ENCODE peak calls at places on chromosomes 3 and 15, in ten cellular contexts. One of them, this sample, is unnamed.

GRCh38 chr3:126081618-126082333 is 2.1 kb downstream of the SLC41A3 start:
- DNase-seq in pancreas: peak
- DNase-seq in T-helper 17 cell: no peak
- DNase-seq in cardiac fibroblast: peak
- DNase-seq in stimulated activated CD4-positive, alpha-beta T cell treated with anti-CD3 and anti-CD28 coated beads, Interleukin-2, amount 100 ng/mL, for 24 hours: no peak
- DNase-seq in activated T-helper 1 cell treated with anti-CD3 and anti-CD28 coated beads, Interleukin-2, amount 50 U/mL, for 16 hours: no peak
- DNase-seq in HuH-7.5: no peak
- DNase-seq in amniotic stem cell: no peak
- DNase-seq in EL: peak
- DNase-seq in mesendoderm: peak
- DNase-seq in this sample: peak

GRCh38 chr3:14452676-14453367 is 50.4 kb downstream of the SLC6A6 start:
- DNase-seq in cardiac fibroblast: peak
- DNase-seq in pancreas: peak
- DNase-seq in stimulated activated CD4-positive, alpha-beta T cell treated with anti-CD3 and anti-CD28 coated beads, Interleukin-2, amount 100 ng/mL, for 24 hours: no peak
- DNase-seq in EL: peak
- DNase-seq in T-helper 17 cell: no peak
- DNase-seq in activated T-helper 1 cell treated with anti-CD3 and anti-CD28 coated beads, Interleukin-2, amount 50 U/mL, for 16 hours: no peak
- DNase-seq in amniotic stem cell: peak
- DNase-seq in HuH-7.5: no peak
- DNase-seq in mesendoderm: no peak
- DNase-seq in this sample: no peak

GRCh38 chr3:109224333-109224732 is 87.8 kb downstream of the C3orf85 start:
- DNase-seq in T-helper 17 cell: no peak
- DNase-seq in EL: peak
- DNase-seq in HuH-7.5: no peak
- DNase-seq in mesendoderm: peak
- DNase-seq in stimulated activated CD4-positive, alpha-beta T cell treated with anti-CD3 and anti-CD28 coated beads, Interleukin-2, amount 100 ng/mL, for 24 hours: peak
- DNase-seq in amniotic stem cell: no peak
- DNase-seq in activated T-helper 1 cell treated with anti-CD3 and anti-CD28 coated beads, Interleukin-2, amount 50 U/mL, for 16 hours: no peak
- DNase-seq in pancreas: peak
- DNase-seq in cardiac fibroblast: no peak
- DNase-seq in this sample: peak

GRCh38 chr3:129343643-129344360 is 65.1 kb downstream of the HMCES start:
- DNase-seq in stimulated activated CD4-positive, alpha-beta T cell treated with anti-CD3 and anti-CD28 coated beads, Interleukin-2, amount 100 ng/mL, for 24 hours: peak
- DNase-seq in mesendoderm: peak
- DNase-seq in T-helper 17 cell: peak
- DNase-seq in activated T-helper 1 cell treated with anti-CD3 and anti-CD28 coated beads, Interleukin-2, amount 50 U/mL, for 16 hours: no peak
- DNase-seq in amniotic stem cell: no peak
- DNase-seq in HuH-7.5: peak
- DNase-seq in EL: peak
- DNase-seq in cardiac fibroblast: peak
- DNase-seq in pancreas: peak
- DNase-seq in this sample: peak

GRCh38 chr3:33612641-33613040 is 105.4 kb downstream of the CLASP2 start:
- DNase-seq in activated T-helper 1 cell treated with anti-CD3 and anti-CD28 coated beads, Interleukin-2, amount 50 U/mL, for 16 hours: no peak
- DNase-seq in T-helper 17 cell: no peak
- DNase-seq in HuH-7.5: no peak
- DNase-seq in stimulated activated CD4-positive, alpha-beta T cell treated with anti-CD3 and anti-CD28 coated beads, Interleukin-2, amount 100 ng/mL, for 24 hours: no peak
- DNase-seq in EL: no peak
- DNase-seq in cardiac fibroblast: no peak
- DNase-seq in amniotic stem cell: no peak
- DNase-seq in mesendoderm: no peak
- DNase-seq in pancreas: no peak
- DNase-seq in this sample: no peak

GRCh38 chr3:37086918-37087317 is 87.5 kb downstream of the LRRFIP2 start:
- DNase-seq in pancreas: no peak
- DNase-seq in T-helper 17 cell: no peak
- DNase-seq in amniotic stem cell: no peak
- DNase-seq in mesendoderm: no peak
- DNase-seq in cardiac fibroblast: no peak
- DNase-seq in activated T-helper 1 cell treated with anti-CD3 and anti-CD28 coated beads, Interleukin-2, amount 50 U/mL, for 16 hours: no peak
- DNase-seq in EL: no peak
- DNase-seq in HuH-7.5: no peak
- DNase-seq in stimulated activated CD4-positive, alpha-beta T cell treated with anti-CD3 and anti-CD28 coated beads, Interleukin-2, amount 100 ng/mL, for 24 hours: no peak
- DNase-seq in this sample: no peak

GRCh38 chr3:163605915-163606314 is 1472.4 kb downstream of the SI start:
- DNase-seq in EL: peak
- DNase-seq in HuH-7.5: no peak
- DNase-seq in cardiac fibroblast: no peak
- DNase-seq in stimulated activated CD4-positive, alpha-beta T cell treated with anti-CD3 and anti-CD28 coated beads, Interleukin-2, amount 100 ng/mL, for 24 hours: no peak
- DNase-seq in amniotic stem cell: no peak
- DNase-seq in T-helper 17 cell: no peak
- DNase-seq in activated T-helper 1 cell treated with anti-CD3 and anti-CD28 coated beads, Interleukin-2, amount 50 U/mL, for 16 hours: no peak
- DNase-seq in mesendoderm: no peak
- DNase-seq in pancreas: no peak
- DNase-seq in this sample: no peak

GRCh38 chr3:50314342-50314741 is 8.2 kb downstream of the HYAL2 start:
- DNase-seq in mesendoderm: peak
- DNase-seq in amniotic stem cell: no peak
- DNase-seq in activated T-helper 1 cell treated with anti-CD3 and anti-CD28 coated beads, Interleukin-2, amount 50 U/mL, for 16 hours: no peak
- DNase-seq in T-helper 17 cell: no peak
- DNase-seq in HuH-7.5: no peak
- DNase-seq in EL: no peak
- DNase-seq in cardiac fibroblast: no peak
- DNase-seq in pancreas: no peak
- DNase-seq in stimulated activated CD4-positive, alpha-beta T cell treated with anti-CD3 and anti-CD28 coated beads, Interleukin-2, amount 100 ng/mL, for 24 hours: no peak
- DNase-seq in this sample: no peak

GRCh38 chr15:41926184-41927056 is 32.6 kb upstream of the SPTBN5 start:
- DNase-seq in activated T-helper 1 cell treated with anti-CD3 and anti-CD28 coated beads, Interleukin-2, amount 50 U/mL, for 16 hours: no peak
- DNase-seq in T-helper 17 cell: no peak
- DNase-seq in cardiac fibroblast: peak
- DNase-seq in EL: no peak
- DNase-seq in pancreas: no peak
- DNase-seq in stimulated activated CD4-positive, alpha-beta T cell treated with anti-CD3 and anti-CD28 coated beads, Interleukin-2, amount 100 ng/mL, for 24 hours: no peak
- DNase-seq in amniotic stem cell: no peak
- DNase-seq in mesendoderm: peak
- DNase-seq in HuH-7.5: peak
- DNase-seq in this sample: peak

GRCh38 chr3:17322106-17322793 is 420.2 kb downstream of the TBC1D5 start:
- DNase-seq in T-helper 17 cell: no peak
- DNase-seq in HuH-7.5: no peak
- DNase-seq in pancreas: no peak
- DNase-seq in amniotic stem cell: no peak
- DNase-seq in stimulated activated CD4-positive, alpha-beta T cell treated with anti-CD3 and anti-CD28 coated beads, Interleukin-2, amount 100 ng/mL, for 24 hours: no peak
- DNase-seq in EL: no peak
- DNase-seq in mesendoderm: no peak
- DNase-seq in cardiac fibroblast: no peak
- DNase-seq in activated T-helper 1 cell treated with anti-CD3 and anti-CD28 coated beads, Interleukin-2, amount 50 U/mL, for 16 hours: no peak
- DNase-seq in this sample: no peak

This sample was measured in islet precursor cell.